ENCODE peak calls at places on chromosomes 4 and X, in five cellular contexts. One of them, this sample, is unnamed.

GRCh38 chr4:10620935-10621488 is 63.6 kb downstream of the CLNK start:
- DNase-seq in IMR-90: no peak
- DNase-seq in A549: no peak
- DNase-seq in HepG2: no peak
- DNase-seq in heart left ventricle: no peak
- DNase-seq in this sample: no peak

GRCh38 chr4:7043521-7044414 is 596 bp downstream of the TADA2B start:
- DNase-seq in IMR-90: peak; percentile 38
- DNase-seq in A549: peak; percentile 49
- DNase-seq in HepG2: no peak
- DNase-seq in heart left ventricle: no peak
- DNase-seq in this sample: no peak

GRCh38 chr4:25654031-25654970 is 1.4 kb upstream of the SLC34A2 start:
- DNase-seq in IMR-90: no peak
- DNase-seq in A549: no peak
- DNase-seq in HepG2: no peak
- DNase-seq in heart left ventricle: no peak
- DNase-seq in this sample: no peak

GRCh38 chr4:5887011-5887360 is 5.9 kb downstream of the CRMP1 start:
- DNase-seq in IMR-90: no peak
- DNase-seq in A549: no peak
- DNase-seq in HepG2: no peak
- DNase-seq in heart left ventricle: no peak
- DNase-seq in this sample: no peak

GRCh38 chr4:16078195-16078756 is 5.5 kb downstream of the PROM1 start:
- DNase-seq in IMR-90: no peak
- DNase-seq in A549: no peak
- DNase-seq in HepG2: no peak
- DNase-seq in heart left ventricle: no peak
- DNase-seq in this sample: no peak

GRCh38 chr4:123616970-123617392 is 220.4 kb downstream of the SPRY1 start:
- DNase-seq in IMR-90: no peak
- DNase-seq in A549: no peak
- DNase-seq in HepG2: no peak
- DNase-seq in heart left ventricle: peak; percentile 84
- DNase-seq in this sample: peak; percentile 51

GRCh38 chrX:17944833-17945497 is 83.9 kb upstream of the RAI2 start:
- DNase-seq in IMR-90: no peak
- DNase-seq in A549: no peak
- DNase-seq in HepG2: peak; percentile 7
- DNase-seq in heart left ventricle: no peak
- DNase-seq in this sample: no peak

GRCh38 chr4:180120114-180120513 is 2123.1 kb upstream of the TENM3 start:
- DNase-seq in IMR-90: peak; percentile 13
- DNase-seq in A549: no peak
- DNase-seq in HepG2: no peak
- DNase-seq in heart left ventricle: no peak
- DNase-seq in this sample: no peak

GRCh38 chr4:3297066-3297859 is 4.4 kb downstream of the RGS12 start:
- DNase-seq in IMR-90: no peak
- DNase-seq in A549: no peak
- DNase-seq in HepG2: no peak
- DNase-seq in heart left ventricle: no peak
- DNase-seq in this sample: no peak

GRCh38 chr4:127047930-127048329 is 584.8 kb upstream of the INTU start:
- DNase-seq in IMR-90: peak; percentile 40
- DNase-seq in A549: no peak
- DNase-seq in HepG2: no peak
- DNase-seq in heart left ventricle: no peak
- DNase-seq in this sample: no peak

GRCh38 chr4:26746742-26747351 is 113.8 kb upstream of the STIM2 start:
- DNase-seq in IMR-90: no peak
- DNase-seq in A549: no peak
- DNase-seq in HepG2: no peak
- DNase-seq in heart left ventricle: no peak
- DNase-seq in this sample: no peak

GRCh38 chr4:9932771-9933170 is 88.5 kb downstream of the SLC2A9 start:
- DNase-seq in IMR-90: no peak
- DNase-seq in A549: no peak
- DNase-seq in HepG2: no peak
- DNase-seq in heart left ventricle: no peak
- DNase-seq in this sample: no peak

GRCh38 chrX:47831788-47832187 is 4.9 kb upstream of the ZNF81 start:
- DNase-seq in IMR-90: peak; percentile 18
- DNase-seq in A549: peak; percentile 38
- DNase-seq in HepG2: peak; percentile 29
- DNase-seq in heart left ventricle: peak; percentile 25
- DNase-seq in this sample: peak; percentile 13

GRCh38 chrX:120235284-120235683 is 15.3 kb upstream of the ZBTB33 start:
- DNase-seq in IMR-90: no peak
- DNase-seq in A549: no peak
- DNase-seq in HepG2: no peak
- DNase-seq in heart left ventricle: no peak
- DNase-seq in this sample: no peak

GRCh38 chrX:101359966-101360365 is 11.4 kb upstream of the TIMM8A start:
- DNase-seq in IMR-90: peak; percentile 52
- DNase-seq in A549: no peak
- DNase-seq in HepG2: no peak
- DNase-seq in heart left ventricle: no peak
- DNase-seq in this sample: no peak

GRCh38 chr4:119730644-119730995 is 102.0 kb upstream of the PDE5A start:
- DNase-seq in IMR-90: peak; percentile 21
- DNase-seq in A549: no peak
- DNase-seq in HepG2: no peak
- DNase-seq in heart left ventricle: no peak
- DNase-seq in this sample: no peak

GRCh38 chr4:153039542-153040185 is 103.5 kb downstream of the FHDC1 start:
- DNase-seq in IMR-90: no peak
- DNase-seq in A549: no peak
- DNase-seq in HepG2: peak; percentile 32
- DNase-seq in heart left ventricle: no peak
- DNase-seq in this sample: no peak

GRCh38 chrX:115564243-115564642 is 3.3 kb downstream of the PLS3 start:
- DNase-seq in IMR-90: peak; percentile 13
- DNase-seq in A549: no peak
- DNase-seq in HepG2: peak; percentile 10
- DNase-seq in heart left ventricle: no peak
- DNase-seq in this sample: no peak

GRCh38 chrX:68991691-68992345 is 163.0 kb downstream of the EFNB1 start:
- DNase-seq in IMR-90: no peak
- DNase-seq in A549: no peak
- DNase-seq in HepG2: no peak
- DNase-seq in heart left ventricle: no peak
- DNase-seq in this sample: no peak

GRCh38 chrX:64850371-64851082 is 125.7 kb downstream of the ZC4H2 start:
- DNase-seq in IMR-90: no peak
- DNase-seq in A549: no peak
- DNase-seq in HepG2: no peak
- DNase-seq in heart left ventricle: no peak
- DNase-seq in this sample: no peak

GRCh38 chrX:151929131-151929530 is 16.4 kb downstream of the MAGEA4 start:
- DNase-seq in IMR-90: no peak
- DNase-seq in A549: no peak
- DNase-seq in HepG2: no peak
- DNase-seq in heart left ventricle: no peak
- DNase-seq in this sample: no peak

GRCh38 chrX:24184018-24184417 is 34.5 kb downstream of the ZFX start:
- DNase-seq in IMR-90: no peak
- DNase-seq in A549: no peak
- DNase-seq in HepG2: no peak
- DNase-seq in heart left ventricle: no peak
- DNase-seq in this sample: no peak

GRCh38 chr4:2948895-2949781 is 14.1 kb downstream of the NOP14 start:
- DNase-seq in IMR-90: no peak
- DNase-seq in A549: no peak
- DNase-seq in HepG2: no peak
- DNase-seq in heart left ventricle: no peak
- DNase-seq in this sample: no peak

GRCh38 chrX:24242649-24243556 is 71.0 kb downstream of the SUPT20HL2 start:
- DNase-seq in IMR-90: peak; percentile 63
- DNase-seq in A549: no peak
- DNase-seq in HepG2: peak; percentile 9
- DNase-seq in heart left ventricle: peak; percentile 65
- DNase-seq in this sample: peak; percentile 75

GRCh38 chr4:24131954-24132673 is 242.3 kb upstream of the PPARGC1A start:
- DNase-seq in IMR-90: no peak
- DNase-seq in A549: no peak
- DNase-seq in HepG2: no peak
- DNase-seq in heart left ventricle: no peak
- DNase-seq in this sample: no peak

GRCh38 chrX:71871367-71871766 is 39.3 kb upstream of the NHSL2 start:
- DNase-seq in IMR-90: peak; percentile 31
- DNase-seq in A549: no peak
- DNase-seq in HepG2: no peak
- DNase-seq in heart left ventricle: no peak
- DNase-seq in this sample: no peak

GRCh38 chr4:64781737-64782326 is 372.6 kb upstream of the TECRL start:
- DNase-seq in IMR-90: peak; percentile 10
- DNase-seq in A549: no peak
- DNase-seq in HepG2: peak; percentile 16
- DNase-seq in heart left ventricle: no peak
- DNase-seq in this sample: no peak

GRCh38 chr4:8006471-8006870 is 66.8 kb upstream of the AFAP1 start:
- DNase-seq in IMR-90: no peak
- DNase-seq in A549: no peak
- DNase-seq in HepG2: no peak
- DNase-seq in heart left ventricle: no peak
- DNase-seq in this sample: no peak

GRCh38 chr4:82346126-82346525 is 27.7 kb downstream of the HNRNPD start:
- DNase-seq in IMR-90: no peak
- DNase-seq in A549: no peak
- DNase-seq in HepG2: no peak
- DNase-seq in heart left ventricle: no peak
- DNase-seq in this sample: no peak

GRCh38 chr4:182678590-182678989 is 238.6 kb downstream of the DCTD start:
- DNase-seq in IMR-90: no peak
- DNase-seq in A549: no peak
- DNase-seq in HepG2: no peak
- DNase-seq in heart left ventricle: no peak
- DNase-seq in this sample: no peak

GRCh38 chr4:53558061-53558801 is 33.1 kb downstream of the LNX1 start:
- DNase-seq in IMR-90: peak; percentile 41
- DNase-seq in A549: no peak
- DNase-seq in HepG2: no peak
- DNase-seq in heart left ventricle: no peak
- DNase-seq in this sample: no peak
- TF ChIP-seq CTCF in IMR-90: no peak
- TF ChIP-seq CTCF in A549: no peak
- TF ChIP-seq CTCF in HepG2: no peak
- TF ChIP-seq CTCF in heart left ventricle: no peak
- TF ChIP-seq CTCF in this sample: no peak

DNA sequence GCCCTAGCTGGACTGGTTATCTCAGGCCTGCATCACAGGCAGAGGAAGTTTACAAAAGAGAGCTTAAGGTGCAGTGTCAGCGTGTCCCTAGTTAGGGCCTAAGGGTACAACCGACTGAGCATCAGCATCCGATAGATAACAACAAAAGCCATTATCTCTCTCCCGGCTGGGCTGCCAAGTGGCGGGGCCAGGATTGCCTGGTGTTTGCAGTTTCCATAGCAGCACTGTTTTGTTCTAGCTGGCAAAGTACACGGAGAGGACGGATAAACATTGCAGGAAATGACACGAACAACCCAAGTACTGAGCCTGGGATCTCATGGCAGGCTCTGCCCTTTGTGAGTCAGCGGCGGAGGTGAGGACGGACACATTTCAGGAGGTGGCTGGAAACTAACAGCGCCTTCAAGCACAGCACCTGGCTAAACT is 104.7 kb upstream of the NOCT start:
- DNase-seq in IMR-90: peak; percentile 86
- DNase-seq in A549: peak; percentile 57
- DNase-seq in HepG2: peak; percentile 55
- DNase-seq in heart left ventricle: peak; percentile 64
- DNase-seq in this sample: peak; percentile 92
- TF ChIP-seq POLR2A in IMR-90: no peak
- TF ChIP-seq POLR2A in A549: no peak
- TF ChIP-seq POLR2A in HepG2: no peak
- TF ChIP-seq POLR2A in heart left ventricle: no peak
- TF ChIP-seq POLR2A in this sample: no peak

GRCh38 chrX:37684918-37685317 is 673 bp upstream of the XK start:
- DNase-seq in IMR-90: no peak
- DNase-seq in A549: no peak
- DNase-seq in HepG2: no peak
- DNase-seq in heart left ventricle: no peak
- DNase-seq in this sample: no peak
- H3K4me3 ChIP-seq in IMR-90: no peak overlapping the region
- H3K4me3 ChIP-seq in A549: peak overlapping the region; percentile 54
- H3K4me3 ChIP-seq in HepG2: no peak overlapping the region
- H3K4me3 ChIP-seq in heart left ventricle: no peak overlapping the region
- H3K4me3 ChIP-seq in this sample: no peak overlapping the region

DNA sequence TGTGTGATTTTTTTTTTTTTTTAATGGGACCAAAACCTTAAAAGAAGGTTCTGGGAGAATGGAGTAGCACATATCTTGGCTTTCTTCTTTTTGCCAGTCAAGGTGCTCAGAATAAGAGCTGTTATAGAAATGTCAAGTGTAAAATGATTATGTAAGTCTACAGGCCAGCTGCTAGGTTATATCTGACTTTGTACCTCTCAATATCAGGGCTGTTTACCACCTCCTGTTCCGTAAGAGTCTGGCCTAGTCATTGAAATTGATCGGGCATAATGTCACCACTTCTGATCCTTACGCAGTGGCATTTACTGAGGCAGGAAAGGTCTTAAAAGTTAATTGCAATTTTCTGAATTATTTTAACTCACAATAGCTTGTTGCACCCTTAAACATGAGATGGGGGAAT is 41.1 kb downstream of the LIMCH1 start:
- DNase-seq in IMR-90: no peak
- DNase-seq in A549: no peak
- DNase-seq in HepG2: no peak
- DNase-seq in heart left ventricle: no peak
- DNase-seq in this sample: no peak
- TF ChIP-seq CTCF in IMR-90: no peak
- TF ChIP-seq CTCF in A549: no peak
- TF ChIP-seq CTCF in HepG2: no peak
- TF ChIP-seq CTCF in heart left ventricle: no peak
- TF ChIP-seq CTCF in this sample: no peak